ENCODE peak calls at places on chromosomes 11 and 22, in six cellular contexts. Z is IMR-90; B is GM23338; R is naive thymus-derived CD4-positive, alpha-beta T cell; E is kidney; P is psoas muscle. V is an unnamed sample. For H3K4me1, the result is how much of the 10 kb centered on the place peaks cover.

GRCh38 chr11:108847288-108847687 is 182.4 kb downstream of the DDX10 start:
- DNase-seq in Z (no peak), B (no peak), R (no peak), E (no peak), P (no peak), V (no peak)

GRCh38 chr22:37410174-37411055 is 16.9 kb downstream of the ELFN2 start:
- DNase-seq in Z (no peak), B (no peak), R (no peak), E (no peak), P (no peak), V (no peak)

GRCh38 chr22:26534166-26534855 is 22.0 kb upstream of the TFIP11 start:
- DNase-seq in Z (no peak), B (no peak), R (no peak), E (no peak), P (no peak), V (peak)

GRCh38 chr22:44395116-44396005 is 82.6 kb upstream of the SHISAL1 start:
- DNase-seq in Z (no peak), B (no peak), R (no peak), E (peak), P (no peak), V (no peak)

GRCh38 chr22:29113329-29113728 is 40.5 kb downstream of the KREMEN1 start:
- DNase-seq in Z (peak), B (no peak), R (no peak), E (no peak), P (no peak), V (no peak)

GRCh38 chr11:117909611-117910382 is 19.4 kb downstream of the TMPRSS13 start:
- DNase-seq in Z (no peak), B (no peak), R (no peak), E (no peak), P (peak), V (no peak)

GRCh38 chr11:67437082-67437821 is at the start of gene PTPRCAP:
- DNase-seq in Z (no peak), B (peak), R (peak), E (peak), P (no peak), V (no peak)

GRCh38 chr22:29811377-29811776 is 26.7 kb downstream of the ASCC2 start:
- DNase-seq in Z (no peak), B (no peak), R (no peak), E (no peak), P (no peak), V (no peak)

GRCh38 chr11:82229346-82229745 is 504.3 kb downstream of the FAM181B start:
- DNase-seq in Z (no peak), B (peak), R (no peak), E (no peak), P (no peak), V (peak)

GRCh38 chr22:49257551-49257951 is 570.1 kb downstream of the BRD1 start:
- DNase-seq in Z (no peak), B (no peak), R (no peak), E (no peak), P (no peak), V (no peak)

GRCh38 chr11:74462009-74462408 is 5.3 kb downstream of the KCNE3 start:
- DNase-seq in Z (no peak), B (peak), R (no peak), E (peak), P (peak), V (no peak)

GRCh38 chr11:44036811-44037657 is 10.7 kb upstream of the ACCSL start:
- DNase-seq in Z (peak), B (peak), R (no peak), E (peak), P (peak), V (peak)

GRCh38 chr11:74927496-74927895 is 21.4 kb downstream of the XRRA1 start:
- DNase-seq in Z (peak), B (no peak), R (no peak), E (no peak), P (no peak), V (no peak)

GRCh38 chr11:13448876-13449275 is 14.1 kb downstream of the BTBD10 start:
- DNase-seq in Z (peak), B (no peak), R (no peak), E (no peak), P (peak), V (no peak)

DNA sequence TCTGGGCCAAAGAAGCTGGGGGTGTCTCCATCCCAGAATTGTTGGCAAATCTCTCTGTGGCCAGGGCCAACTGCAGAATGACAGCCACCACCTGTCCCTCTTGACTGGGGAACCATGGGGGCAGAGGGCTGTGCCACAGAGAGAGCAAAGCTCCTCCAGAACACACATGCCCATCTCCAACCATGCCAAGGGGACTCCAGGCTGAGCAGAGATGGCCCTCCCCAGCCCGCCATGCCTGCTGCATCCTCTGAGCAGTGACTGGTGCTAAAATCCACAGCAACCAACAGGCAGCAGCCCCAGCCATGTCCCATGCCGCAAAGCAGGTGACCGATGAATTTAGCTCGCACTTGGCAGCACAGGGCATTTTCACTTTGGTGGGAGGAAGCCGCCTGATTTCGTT is 45.0 kb downstream of the LARGE1 start:
- DNase-seq in Z (no peak), B (no peak), R (no peak), E (no peak), P (peak), V (no peak)
- H3K4me1 ChIP-seq in Z (under half), B (under half), R (under half), E (under half), P (half or more), V (under half)

DNA sequence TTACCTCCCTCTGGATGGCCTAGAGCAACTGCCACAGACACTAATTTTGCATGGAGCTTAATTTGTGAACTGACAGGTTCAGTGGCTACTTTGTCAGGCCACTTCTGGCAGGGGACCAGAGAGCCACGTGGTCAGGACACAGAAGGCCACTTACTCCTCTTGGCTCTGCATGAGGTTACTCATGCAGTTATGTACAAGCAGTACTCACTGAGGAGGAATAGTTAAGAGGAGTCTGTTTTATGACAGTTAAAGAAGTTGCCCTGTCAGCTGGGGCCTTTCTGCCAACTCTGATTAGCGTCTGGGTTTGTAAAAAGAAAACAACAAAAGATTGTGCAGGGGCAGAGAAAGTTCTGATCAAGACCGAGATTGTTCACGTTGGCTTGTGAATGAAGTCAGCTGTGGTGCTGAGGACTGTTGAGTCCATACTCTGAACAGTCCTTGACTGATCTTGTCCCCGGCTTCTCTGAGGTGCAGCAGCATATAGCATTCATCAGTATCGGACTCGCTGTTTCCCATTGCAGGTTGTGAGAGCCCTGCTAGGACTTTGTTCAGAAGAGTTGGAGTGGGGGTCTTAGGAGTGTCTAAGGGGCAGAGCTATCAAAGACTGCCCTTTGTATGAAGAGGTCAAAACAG is 41.4 kb downstream of the PPFIBP2 start:
- DNase-seq in Z (no peak), B (no peak), R (no peak), E (no peak), P (peak), V (no peak)
- H3K27ac ChIP-seq in Z (no peak), B (no peak), R (no peak), E (no peak), P (peak), V (no peak)

DNA sequence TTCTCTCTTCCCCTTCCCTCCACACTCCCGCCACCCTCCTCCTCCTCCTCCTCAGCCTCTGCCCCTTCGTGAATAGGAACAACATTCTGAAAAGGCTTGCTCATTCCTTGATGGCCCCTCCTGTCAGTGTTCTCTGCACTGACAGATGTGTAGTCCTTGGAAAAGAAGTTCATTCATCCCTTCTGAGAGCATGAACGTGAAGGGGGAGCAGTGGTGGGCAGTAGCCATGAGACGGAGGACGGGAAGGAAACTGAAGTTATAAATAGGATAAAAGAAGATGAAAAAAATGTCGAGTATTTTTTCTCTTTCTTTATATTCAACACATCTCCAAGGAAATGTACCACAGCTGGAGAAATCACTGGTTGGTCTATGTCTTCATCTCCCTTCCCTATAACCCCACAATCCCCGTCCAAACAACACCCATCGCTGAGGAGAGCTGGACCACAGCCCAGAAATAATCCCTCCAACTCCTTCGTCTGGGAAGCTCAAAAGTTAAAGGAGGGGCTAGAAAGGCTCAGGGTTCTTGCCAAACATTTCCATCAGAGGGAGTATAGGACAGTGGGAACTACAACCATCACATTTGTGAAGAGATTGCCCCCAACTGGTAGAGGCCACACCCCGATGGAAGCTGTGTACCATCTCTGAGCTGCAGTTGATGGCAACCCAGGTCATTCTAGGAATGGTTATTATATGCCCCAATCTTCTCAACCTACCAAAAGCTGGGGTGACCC is 33.5 kb downstream of the ETS1 start:
- DNase-seq in Z (peak), B (no peak), R (no peak), E (no peak), P (no peak), V (no peak)
- H3K4me1 ChIP-seq in Z (under half), B (under half), R (under half), E (under half), P (under half), V (under half)

GRCh38 chr22:39456262-39457046 is at the start of gene MGAT3:
- DNase-seq in Z (no peak), B (no peak), R (peak), E (peak), P (no peak), V (no peak)
- H3K27ac ChIP-seq in Z (no peak), B (no peak), R (no peak), E (no peak), P (peak), V (no peak)

GRCh38 chr11:20192151-20192550 is 31.9 kb upstream of the DBX1 start:
- DNase-seq in Z (no peak), B (no peak), R (no peak), E (no peak), P (no peak), V (no peak)

GRCh38 chr11:20193307-20193706 is 33.0 kb upstream of the DBX1 start:
- DNase-seq in Z (no peak), B (no peak), R (no peak), E (no peak), P (no peak), V (no peak)

GRCh38 chr11:20192641-20193040 is 32.4 kb upstream of the DBX1 start:
- DNase-seq in Z (no peak), B (no peak), R (no peak), E (no peak), P (no peak), V (no peak)

GRCh38 chr11:20197881-20198280 is 37.6 kb upstream of the DBX1 start:
- DNase-seq in Z (no peak), B (no peak), R (no peak), E (no peak), P (no peak), V (no peak)

GRCh38 chr11:20194470-20194869 is 34.2 kb upstream of the DBX1 start:
- DNase-seq in Z (no peak), B (no peak), R (no peak), E (no peak), P (no peak), V (no peak)
- H3K4me1 ChIP-seq in Z (under half), B (under half), R (under half), E (under half), P (under half), V (under half)

DNA sequence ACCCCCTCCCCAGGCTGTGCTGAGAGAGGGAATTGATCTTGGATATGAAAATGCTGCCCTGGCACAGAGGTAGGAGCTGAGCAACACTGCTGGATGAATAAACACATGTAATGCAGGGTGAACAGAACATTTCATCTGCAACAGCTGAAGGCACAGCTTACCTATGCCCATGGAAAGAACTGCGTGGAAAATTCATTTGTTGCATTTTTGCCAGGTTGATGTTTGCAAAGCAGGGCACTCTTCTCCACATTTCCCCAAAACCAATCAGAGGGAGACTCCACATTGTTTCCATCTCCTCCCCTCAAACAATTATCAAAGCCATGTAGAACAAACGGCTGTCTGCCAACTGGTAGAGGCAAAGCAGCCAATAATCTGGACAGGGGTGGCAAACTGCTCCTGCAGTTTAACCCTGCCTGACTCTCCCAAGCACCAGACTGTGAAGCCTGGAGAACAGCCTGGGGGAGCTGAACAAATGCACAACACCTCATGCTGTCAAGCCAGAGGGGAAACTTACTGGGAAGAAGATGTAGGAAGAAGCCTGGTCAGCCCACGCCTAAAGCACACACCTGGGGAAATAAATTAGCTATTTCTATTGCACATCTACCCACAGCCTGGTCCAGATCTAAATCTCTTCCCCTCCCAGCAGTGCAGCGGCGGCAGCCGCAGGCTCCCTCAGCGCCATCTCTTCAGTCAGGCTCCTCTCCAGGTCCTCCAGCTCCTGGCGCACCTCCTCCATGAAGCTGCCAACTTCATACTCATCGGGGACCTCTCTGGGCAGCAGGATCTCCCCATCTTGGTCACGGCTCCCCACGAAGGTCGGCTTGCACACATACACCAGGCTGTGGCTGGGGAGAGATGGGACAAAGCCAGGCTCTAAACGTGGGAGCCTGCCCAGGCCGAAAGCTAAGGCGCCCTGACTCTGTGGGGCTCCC is 44.3 kb downstream of the DKK3 start:
- DNase-seq in Z (no peak), B (no peak), R (no peak), E (peak), P (no peak), V (no peak)
- H3K27ac ChIP-seq in Z (no peak), B (no peak), R (no peak), E (no peak), P (no peak), V (no peak)

DNA sequence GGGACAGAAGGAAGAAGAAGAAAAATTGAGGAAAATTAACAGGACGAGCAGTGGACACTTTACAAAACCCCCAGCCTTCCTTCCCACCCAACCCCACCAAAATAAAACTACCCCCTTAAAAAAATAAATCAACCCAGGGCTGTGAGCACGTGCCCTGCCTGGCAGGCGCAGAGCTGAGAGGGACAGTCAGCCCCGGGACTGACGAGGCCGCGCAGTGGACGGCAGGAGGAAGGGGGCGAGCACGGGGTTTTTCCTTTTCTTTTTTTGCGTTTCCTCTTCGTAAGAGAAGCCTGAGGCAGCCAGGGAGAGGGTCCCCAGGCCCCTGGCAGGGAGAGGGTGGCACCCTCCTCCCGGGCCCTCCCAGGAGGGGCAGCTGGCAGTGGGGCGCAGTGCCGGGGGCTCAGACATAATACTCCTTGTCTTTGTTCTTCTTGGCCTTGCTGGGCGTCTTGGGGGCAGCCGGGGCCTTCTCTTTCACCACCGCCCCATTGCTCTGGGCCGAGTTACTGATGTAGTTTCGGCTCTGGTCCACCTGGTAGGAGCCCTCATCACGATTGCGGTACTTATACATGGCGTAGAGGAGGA is 15.9 kb downstream of the SLC22A12 start:
- DNase-seq in Z (no peak), B (no peak), R (no peak), E (peak), P (no peak), V (no peak)
- H3K4me1 ChIP-seq in Z (under half), B (under half), R (under half), E (under half), P (under half), V (under half)